ENCODE peak calls at places on chromosome 2, in seven cellular contexts. I is left lung; C is stimulated activated CD8-positive, alpha-beta memory T cell treated with anti-CD3 and anti-CD28 coated beads, Interleukin-15, amount 100 ng/mL, for 4 hours; N is choroid plexus epithelial cell; J is cardiac muscle cell; P is NCI-H2171 treated with DMSO at 0.1 percent for 48 hours; D is left cardiac atrium. L is an unnamed sample.

GRCh38 chr2:183068561-183068960 is 10.0 kb upstream of the DUSP19 start:
- DNase-seq in C (no peak), I (no peak), N (no peak), P (no peak), D (no peak), J (no peak), L (no peak)

GRCh38 chr2:28567076-28567471 is 71.2 kb downstream of the PLB1 start:
- DNase-seq in P (peak; percentile 94), J (no peak), I (peak; percentile 34), C (no peak), N (peak; percentile 66), D (no peak), L (peak; percentile 37)

GRCh38 chr2:86283461-86284030 is 53.9 kb downstream of the REEP1 start:
- DNase-seq in P (no peak), C (no peak), N (no peak), J (no peak), D (no peak), I (no peak), L (no peak)

GRCh38 chr2:66576381-66577330 is 141.7 kb downstream of the MEIS1 start:
- DNase-seq in P (no peak), C (no peak), N (peak; percentile 47), J (peak; percentile 45), I (no peak), D (peak; percentile 21), L (peak; percentile 61)

GRCh38 chr2:176099159-176099736 is 347 bp upstream of the HOXD12 start:
- DNase-seq in I (no peak), N (no peak), J (no peak), C (no peak), D (no peak), P (no peak), L (no peak)

GRCh38 chr2:210263841-210264240 is 38.6 kb upstream of the ACADL start:
- DNase-seq in D (no peak), J (no peak), I (no peak), N (no peak), P (no peak), C (no peak), L (no peak)

GRCh38 chr2:206127656-206128055 is 31.6 kb downstream of the NDUFS1 start:
- DNase-seq in N (peak; percentile 23), P (peak; percentile 8), C (no peak), J (no peak), I (no peak), D (no peak), L (no peak)

GRCh38 chr2:191357682-191358081 is 112.5 kb downstream of the MYO1B start:
- DNase-seq in D (no peak), I (no peak), C (no peak), P (no peak), J (no peak), N (no peak), L (no peak)

GRCh38 chr2:156562136-156562535 is 126.0 kb downstream of the GPD2 start:
- DNase-seq in P (peak; percentile 97), J (peak; percentile 9), C (no peak), I (no peak), N (no peak), D (no peak), L (no peak)

GRCh38 chr2:128834203-128834602 is 515.5 kb upstream of the HS6ST1 start:
- DNase-seq in P (peak; percentile 15), J (no peak), C (no peak), I (no peak), N (no peak), D (no peak), L (no peak)

GRCh38 chr2:128368437-128369125 is 49.9 kb upstream of the HS6ST1 start:
- DNase-seq in P (peak; percentile 6), C (no peak), I (no peak), J (no peak), D (no peak), N (no peak), L (peak; percentile 8)

GRCh38 chr2:101729521-101730190 is 32.1 kb downstream of the MAP4K4 start:
- DNase-seq in J (no peak), I (no peak), N (no peak), D (no peak), P (no peak), C (no peak), L (no peak)

GRCh38 chr2:227324671-227325055 is 388 bp upstream of the MFF start:
- DNase-seq in P (peak; percentile 51), J (no peak), C (no peak), I (no peak), N (peak; percentile 42), D (no peak), L (no peak)

GRCh38 chr2:102016399-102016955 is 24.7 kb downstream of the IL1R2 start:
- DNase-seq in C (no peak), D (no peak), J (no peak), P (no peak), N (no peak), I (no peak), L (no peak)

GRCh38 chr2:156405586-156405985 is 30.6 kb upstream of the GPD2 start:
- DNase-seq in D (peak; percentile 25), J (peak; percentile 22), N (peak; percentile 36), I (peak; percentile 77), P (no peak), C (no peak), L (no peak)

GRCh38 chr2:9170458-9171130 is 36.0 kb upstream of the ASAP2 start:
- DNase-seq in D (no peak), J (no peak), I (no peak), C (no peak), N (no peak), P (no peak), L (no peak)

GRCh38 chr2:24675338-24675737 is 117.9 kb downstream of the PTRHD1 start:
- DNase-seq in N (no peak), D (peak; percentile 30), I (no peak), P (peak; percentile 14), C (no peak), J (no peak), L (no peak)

GRCh38 chr2:223560704-223561435 is 41.3 kb downstream of the SCG2 start:
- DNase-seq in C (no peak), J (no peak), N (peak; percentile 27), P (no peak), D (no peak), I (no peak), L (no peak)

GRCh38 chr2:106078091-106078490 is 116.0 kb downstream of the UXS1 start:
- DNase-seq in J (no peak), I (no peak), P (no peak), D (no peak), C (no peak), N (no peak), L (no peak)

GRCh38 chr2:3636586-3637310 is 21.3 kb upstream of the ALLC start:
- DNase-seq in N (no peak), D (no peak), C (no peak), P (no peak), I (no peak), J (no peak), L (no peak)

GRCh38 chr2:213284105-213285090 is at the start of gene SPAG16:
- DNase-seq in I (peak; percentile 96), C (peak; percentile 89), N (peak; percentile 99), D (peak; percentile 96), J (peak; percentile 98), P (peak; percentile 98), L (peak; percentile 96)

GRCh38 chr2:33069894-33070651 is 123.3 kb downstream of the LTBP1 start:
- DNase-seq in I (peak; percentile 42), D (peak; percentile 52), N (peak; percentile 99), C (no peak), J (no peak), P (no peak), L (peak; percentile 35)